ENCODE peak calls at places on chromosome 19, in seven cellular contexts. Y is substantia nigra, U is activated T-helper 1 cell treated with Interleukin-2 at 50 U/mL for 16 hours, E is retina, C is NCI-H1417, A is retinal pigment epithelial cell, B is NCI-H345. Q is an unnamed sample.

GRCh38 chr19:46471116-46471733 is at the start of gene PNMA8A:
- DNase-seq in Y (peak), A (peak), B (peak), U (no peak), E (peak), C (peak), Q (peak)

GRCh38 chr19:19552811-19553210 is 14.7 kb downstream of the CILP2 start:
- DNase-seq in E (no peak), B (no peak), A (no peak), U (no peak), C (no peak), Y (no peak), Q (no peak)

GRCh38 chr19:51124216-51124615 is 490 bp upstream of the SIGLEC9 start:
- DNase-seq in U (no peak), E (no peak), Y (no peak), A (no peak), B (no peak), C (no peak), Q (no peak)

GRCh38 chr19:46716013-46716671 is 772 bp downstream of the PRKD2 start:
- DNase-seq in U (no peak), E (peak), A (no peak), Y (no peak), B (no peak), C (no peak), Q (no peak)

GRCh38 chr19:56120371-56121179 is 520 bp downstream of the ZNF787 start:
- DNase-seq in B (peak), E (peak), Y (peak), C (peak), U (peak), A (no peak), Q (peak)

GRCh38 chr19:41595258-41595889 is 19.4 kb downstream of the CEACAM21 start:
- DNase-seq in A (peak), Y (peak), C (peak), B (peak), U (peak), E (peak), Q (peak)

GRCh38 chr19:19121371-19121770 is 16.9 kb downstream of the TMEM161A start:
- DNase-seq in E (no peak), C (no peak), U (no peak), B (no peak), A (no peak), Y (no peak), Q (no peak)

GRCh38 chr19:7421941-7422744 is 66.7 kb downstream of the PEX11G start:
- DNase-seq in C (no peak), U (no peak), E (no peak), A (no peak), B (no peak), Y (no peak), Q (no peak)

GRCh38 chr19:40685563-40685962 is 4.9 kb downstream of the NUMBL start:
- DNase-seq in Y (no peak), A (no peak), E (no peak), B (no peak), C (no peak), U (no peak), Q (no peak)

GRCh38 chr19:35792312-35792711 is 16.9 kb downstream of the ARHGAP33 start:
- DNase-seq in E (no peak), Y (no peak), B (no peak), A (no peak), U (no peak), C (no peak), Q (no peak)

GRCh38 chr19:48812094-48812929 is 1.5 kb upstream of the BCAT2 start:
- DNase-seq in C (peak), A (no peak), B (no peak), U (peak), Y (peak), E (peak), Q (peak)

GRCh38 chr19:17539288-17540117 is 15.9 kb upstream of the COLGALT1 start:
- DNase-seq in Y (peak), E (peak), B (peak), C (peak), A (peak), U (peak), Q (peak)

GRCh38 chr19:45442927-45443461 is 19.3 kb upstream of the ERCC1 start:
- DNase-seq in E (peak), C (no peak), U (no peak), B (peak), A (no peak), Y (peak), Q (no peak)

GRCh38 chr19:10228925-10229324 is 2.2 kb downstream of the S1PR2 start:
- DNase-seq in C (no peak), Y (no peak), B (peak), A (no peak), U (no peak), E (peak), Q (peak)

GRCh38 chr19:18879579-18880373 is 16.2 kb downstream of the CERS1 start:
- DNase-seq in B (no peak), U (no peak), A (no peak), C (peak), E (no peak), Y (no peak), Q (no peak)

GRCh38 chr19:2323707-2324106 is 4.7 kb downstream of the LSM7 start:
- DNase-seq in Y (no peak), B (no peak), C (no peak), E (no peak), A (no peak), U (no peak), Q (no peak)

GRCh38 chr19:6071103-6071485 is 39.2 kb downstream of the RFX2 start:
- DNase-seq in U (no peak), C (no peak), Y (no peak), E (no peak), B (no peak), A (no peak), Q (no peak)

GRCh38 chr19:46748325-46749109 is 2.3 kb upstream of the STRN4 start:
- DNase-seq in C (peak), Y (no peak), E (peak), B (no peak), A (no peak), U (peak), Q (no peak)

GRCh38 chr19:8334458-8335342 is 8.4 kb downstream of the KANK3 start:
- DNase-seq in Y (no peak), A (peak), B (peak), C (peak), E (peak), U (no peak), Q (peak)

GRCh38 chr19:4967738-4968461 is 1.0 kb upstream of the KDM4B start:
- DNase-seq in E (no peak), Y (no peak), A (no peak), U (no peak), C (no peak), B (no peak), Q (no peak)

GRCh38 chr19:49570138-49570856 is 10.1 kb downstream of the NOSIP start:
- DNase-seq in E (peak), A (peak), B (peak), U (peak), Y (peak), C (peak), Q (peak)

GRCh38 chr19:18503971-18504885 is 17.6 kb downstream of the ELL start:
- DNase-seq in B (no peak), C (no peak), Y (no peak), A (no peak), U (no peak), E (peak), Q (no peak)

GRCh38 chr19:2542341-2543069 is 66.6 kb downstream of the GADD45B start:
- DNase-seq in A (peak), E (no peak), B (no peak), C (no peak), U (no peak), Y (no peak), Q (no peak)

GRCh38 chr19:40750035-40750284 is 317 bp downstream of the ACTMAP start:
- DNase-seq in B (no peak), U (no peak), Y (no peak), C (no peak), A (no peak), E (no peak), Q (no peak)

GRCh38 chr19:4571305-4571917 is 11.9 kb upstream of the SEMA6B start:
- DNase-seq in A (no peak), E (no peak), U (no peak), Y (no peak), B (no peak), C (no peak), Q (no peak)

GRCh38 chr19:7415163-7415856 is 66.6 kb downstream of the ARHGEF18 start:
- DNase-seq in C (no peak), A (peak), E (no peak), B (no peak), Y (no peak), U (no peak), Q (no peak)

GRCh38 chr19:36950335-36951119 is 34.4 kb downstream of the ZNF568 start:
- DNase-seq in U (no peak), Y (no peak), C (no peak), E (no peak), B (no peak), A (no peak), Q (no peak)

GRCh38 chr19:47331490-47331889 is 485 bp upstream of the C5AR2 start:
- DNase-seq in A (no peak), B (no peak), Y (no peak), E (no peak), C (no peak), U (no peak), Q (no peak)

GRCh38 chr19:17794731-17795494 is at the start of gene B3GNT3:
- DNase-seq in U (peak), B (peak), E (no peak), A (no peak), C (no peak), Y (no peak), Q (peak)

GRCh38 chr19:31962565-31962996 is 382.8 kb upstream of the ZNF507 start:
- DNase-seq in A (no peak), U (no peak), C (no peak), E (no peak), Y (no peak), B (no peak), Q (no peak)

GRCh38 chr19:7863157-7863970 is 10.8 kb downstream of the PRR36 start:
- DNase-seq in E (peak), U (no peak), C (peak), A (no peak), Y (no peak), B (no peak), Q (no peak)

GRCh38 chr19:40586611-40587010 is 9.9 kb downstream of the SHKBP1 start:
- DNase-seq in U (no peak), E (no peak), A (no peak), B (no peak), Y (no peak), C (no peak), Q (no peak)

GRCh38 chr19:34555447-34555846 is 73.9 kb downstream of the WTIP start:
- DNase-seq in Y (no peak), C (no peak), A (no peak), B (peak), E (no peak), U (no peak), Q (no peak)